ENCODE peak calls at places on chromosome 22, in four cellular contexts. W is endodermal cell, J is WERI-Rb-1, N is psoas muscle. R is an unnamed sample.
A peak's percentile ranks its signal among the peaks of the same experiment; 100 is the strongest.

GRCh38 chr22:29121124-29121523 is 48.3 kb downstream of the KREMEN1 start:
- DNase-seq in J (no peak), W (no peak), N (no peak), R (no peak)

GRCh38 chr22:23325183-23325582 is 144.9 kb downstream of the BCR start:
- DNase-seq in W (no peak), J (no peak), N (no peak), R (no peak)

GRCh38 chr22:29625090-29625825 is 21.8 kb downstream of the NF2 start:
- DNase-seq in J (peak; percentile 37), N (peak; percentile 30), W (peak; percentile 60), R (no peak)

GRCh38 chr22:24164243-24164642 is 17.0 kb upstream of the SUSD2 start:
- DNase-seq in N (no peak), W (no peak), J (no peak), R (no peak)

GRCh38 chr22:35555351-35555915 is 14.8 kb downstream of the RASD2 start:
- DNase-seq in J (no peak), N (no peak), W (no peak), R (no peak)

GRCh38 chr22:35056486-35056885 is 9.5 kb upstream of the ISX start:
- DNase-seq in W (no peak), N (no peak), J (no peak), R (no peak)

GRCh38 chr22:25447067-25447688 is 117.3 kb upstream of the GRK3 start:
- DNase-seq in W (peak; percentile 53), N (no peak), J (peak; percentile 51), R (no peak)

GRCh38 chr22:21064917-21065864 is 19.4 kb downstream of the LRRC74B start:
- DNase-seq in J (no peak), N (no peak), W (peak; percentile 50), R (no peak)

GRCh38 chr22:40036591-40037225 is 42.0 kb downstream of the FAM83F start:
- DNase-seq in W (peak; percentile 89), N (peak; percentile 54), J (peak; percentile 83), R (no peak)

GRCh38 chr22:19330865-19331418 is 39.4 kb upstream of the CLTCL1 start:
- DNase-seq in W (no peak), N (no peak), J (no peak), R (no peak)

GRCh38 chr22:20207277-20208025 is 56.6 kb upstream of the CCDC188 start:
- DNase-seq in N (no peak), J (no peak), W (no peak), R (no peak)

GRCh38 chr22:29343313-29343805 is 27.9 kb upstream of the RASL10A start:
- DNase-seq in N (no peak), W (no peak), J (peak; percentile 62), R (peak; percentile 33)

GRCh38 chr22:35172452-35172851 is 84.8 kb upstream of the HMGXB4 start:
- DNase-seq in N (no peak), J (peak; percentile 59), W (no peak), R (no peak)

GRCh38 chr22:27905638-27906037 is 13.4 kb downstream of the PITPNB start:
- DNase-seq in J (no peak), N (no peak), W (no peak), R (no peak)

GRCh38 chr22:35733742-35734516 is 16.3 kb downstream of the APOL5 start:
- DNase-seq in N (no peak), J (no peak), W (no peak), R (no peak)

GRCh38 chr22:42969348-42969975 is 45.5 kb downstream of the PACSIN2 start:
- DNase-seq in W (no peak), N (no peak), J (no peak), R (no peak)

GRCh38 chr22:16965083-16965482 is 42.9 kb downstream of the GAB4 start:
- DNase-seq in W (no peak), N (no peak), J (no peak), R (no peak)

GRCh38 chr22:28907311-28908008 is 24.1 kb downstream of the ZNRF3 start:
- DNase-seq in J (no peak), N (no peak), W (no peak), R (no peak)

GRCh38 chr22:45199723-45200122 is 36.0 kb downstream of the NUP50 start:
- DNase-seq in W (no peak), J (no peak), N (no peak), R (no peak)

GRCh38 chr22:29470159-29470855 is 9.7 kb upstream of the NEFH start:
- DNase-seq in W (peak; percentile 98), J (no peak), N (peak; percentile 52), R (no peak)

GRCh38 chr22:31631381-31631780 is 30.6 kb downstream of the PISD start:
- DNase-seq in N (no peak), J (no peak), W (no peak), R (no peak)
- H3K27ac ChIP-seq in N (peak overlapping the region; percentile 83), J (no peak overlapping the region), W (no peak overlapping the region), R (peak overlapping the region; percentile 77)

DNA sequence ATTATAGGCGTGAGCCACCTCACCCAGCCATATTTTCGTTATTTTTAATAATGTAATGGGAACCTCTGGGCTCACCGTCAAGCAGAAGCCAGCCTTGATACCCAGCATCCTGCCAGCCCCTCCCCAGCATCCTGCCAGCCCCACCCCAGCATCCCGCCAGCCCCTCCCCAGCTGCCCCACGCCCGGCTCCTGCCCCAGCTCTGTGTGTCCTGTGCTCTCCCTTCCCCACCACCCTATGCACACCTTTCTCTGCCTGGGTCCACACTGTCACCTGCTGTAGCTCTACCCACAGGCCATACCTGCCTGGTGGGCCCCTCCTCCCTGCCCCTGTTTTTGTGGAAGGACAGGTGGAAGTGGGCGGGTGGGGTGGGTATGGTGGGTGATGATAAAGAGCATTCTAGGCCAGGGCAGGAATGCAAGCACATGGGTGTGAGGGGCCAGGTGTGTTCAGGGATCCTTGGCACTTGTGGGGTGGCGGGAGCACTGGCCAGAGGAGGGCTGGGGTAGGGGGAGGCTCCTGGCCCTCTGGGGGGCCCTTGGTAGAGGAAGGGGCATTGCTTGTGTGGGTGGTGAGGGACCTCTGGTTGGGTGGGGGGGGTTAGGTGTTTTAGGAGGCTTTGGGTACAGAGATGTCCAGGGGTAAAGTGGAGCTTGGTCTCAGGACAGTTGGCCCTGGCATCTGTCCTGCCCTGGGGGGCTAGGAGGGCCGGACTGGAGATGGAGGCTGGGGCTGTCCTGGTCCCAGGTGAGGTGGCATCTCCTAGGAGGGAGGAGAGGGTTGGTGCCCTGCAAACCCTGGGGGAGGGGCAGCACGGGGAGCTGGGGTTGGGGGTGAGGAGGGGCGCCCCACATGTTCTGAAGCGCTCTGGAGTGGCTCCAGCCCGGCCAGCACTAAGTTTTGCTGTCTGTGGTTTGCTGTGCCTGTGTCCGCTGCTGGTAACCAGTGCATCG is 25.9 kb upstream of the GRAMD4 start:
- DNase-seq in J (no peak), W (no peak), N (no peak), R (no peak)
- H3K27ac ChIP-seq in J (no peak overlapping the region), W (no peak overlapping the region), N (no peak overlapping the region), R (no peak overlapping the region)

DNA sequence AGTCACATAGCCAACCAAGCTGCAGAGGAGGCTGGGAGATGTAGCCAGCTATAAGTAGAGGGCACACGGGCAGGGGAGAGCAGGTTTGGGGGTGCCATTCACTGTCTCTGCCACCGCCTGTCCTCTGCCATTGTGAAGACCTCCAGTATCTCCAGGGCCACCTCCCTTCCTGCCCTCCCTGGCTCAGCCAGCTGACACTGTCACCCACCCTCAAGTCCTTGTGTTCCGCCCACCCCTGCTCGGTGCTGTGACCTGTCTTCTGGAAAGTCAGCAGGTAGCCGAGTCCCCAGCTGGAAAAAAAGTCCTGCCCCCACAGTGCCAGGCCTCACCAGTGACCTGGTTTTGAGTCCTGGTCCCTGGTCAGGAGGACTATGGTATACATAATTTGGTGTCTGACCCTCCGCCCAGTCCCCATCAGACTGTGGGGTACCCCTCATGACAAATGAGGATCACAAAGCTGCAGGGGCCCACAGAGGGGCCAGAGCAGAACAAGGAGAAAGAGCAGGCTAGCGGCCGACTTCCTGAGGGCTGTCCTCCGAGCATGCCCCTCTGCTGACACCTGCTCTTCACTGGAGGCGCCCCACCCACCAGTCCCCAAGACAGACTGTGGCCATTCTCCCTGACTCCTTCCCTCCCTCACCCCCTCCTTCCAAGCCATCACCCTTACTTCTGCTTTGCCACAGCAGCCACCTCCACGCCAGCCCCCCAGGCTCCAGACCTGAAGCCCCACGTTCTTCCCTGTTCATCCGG is 7.1 kb upstream of the IL2RB start:
- DNase-seq in N (no peak), J (no peak), W (no peak), R (no peak)
- H3K27ac ChIP-seq in N (no peak overlapping the region), J (no peak overlapping the region), W (no peak overlapping the region), R (no peak overlapping the region)

DNA sequence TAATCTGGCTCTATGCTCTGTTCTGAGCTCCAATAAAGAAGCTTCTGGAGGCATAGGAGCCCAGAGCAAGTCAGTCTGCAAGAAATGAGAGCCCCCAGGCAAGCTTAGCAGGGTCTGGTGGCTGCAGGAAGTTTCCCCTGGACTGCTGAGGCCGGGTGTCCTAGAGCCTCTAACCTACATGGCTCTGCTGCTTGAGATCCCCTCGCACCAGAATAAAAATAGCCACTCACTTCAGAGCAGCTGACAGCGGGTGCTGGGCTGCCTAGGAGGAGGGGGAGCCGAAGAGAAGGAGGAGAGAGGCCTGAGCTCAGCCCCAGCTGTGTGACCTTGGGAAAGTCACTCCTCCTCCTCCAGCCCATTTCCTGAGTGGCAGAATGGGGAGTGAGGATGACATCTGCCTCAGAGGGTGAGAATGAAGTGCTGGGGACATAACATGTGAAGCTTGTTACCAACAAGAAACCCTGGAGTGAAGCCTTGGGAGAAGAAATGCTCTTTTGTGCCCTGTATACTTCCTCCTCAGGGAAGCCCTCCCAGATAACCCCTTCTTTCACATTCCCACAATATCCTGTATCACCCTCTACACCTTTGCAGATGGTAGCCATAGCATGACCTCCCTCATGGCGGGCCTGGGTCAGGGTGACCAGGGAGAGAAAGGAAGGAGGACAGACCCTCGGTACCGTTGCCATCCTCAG is 3.6 kb upstream of the INPP5J start:
- DNase-seq in J (peak; percentile 52), N (no peak), W (no peak), R (no peak)
- H3K27ac ChIP-seq in J (peak overlapping the region; percentile 72), N (peak overlapping the region; percentile 79), W (no peak overlapping the region), R (no peak overlapping the region)

GRCh38 chr22:46352276-46352675 is 16.8 kb downstream of the TRMU start:
- DNase-seq in W (peak; percentile 7), N (no peak), J (no peak), R (no peak)

GRCh38 chr22:46352691-46353386 is 17.3 kb downstream of the TRMU start:
- DNase-seq in W (peak; percentile 61), J (peak; percentile 62), N (peak; percentile 65), R (peak; percentile 63)

GRCh38 chr22:46354176-46354992 is 18.9 kb downstream of the TRMU start:
- DNase-seq in N (no peak), W (no peak), J (no peak), R (no peak)

GRCh38 chr22:46354993-46355305 is 19.4 kb downstream of the TRMU start:
- DNase-seq in W (no peak), J (no peak), N (no peak), R (no peak)

GRCh38 chr22:46353483-46354105 is 18.1 kb downstream of the TRMU start:
- DNase-seq in W (no peak), J (no peak), N (no peak), R (no peak)
- H3K27ac ChIP-seq in W (no peak overlapping the region), J (no peak overlapping the region), N (peak overlapping the region; percentile 69), R (peak overlapping the region; percentile 14)

GRCh38 chr22:49026476-49027121 is 801.1 kb downstream of the BRD1 start:
- DNase-seq in J (peak; percentile 77), W (peak; percentile 82), N (no peak), R (no peak)
- H3K27ac ChIP-seq in J (peak overlapping the region; percentile 4), W (no peak overlapping the region), N (no peak overlapping the region), R (no peak overlapping the region)

GRCh38 chr22:33401291-33401690 is 343.1 kb upstream of the SYN3 start:
- DNase-seq in J (no peak), N (no peak), W (no peak), R (no peak)
- H3K27ac ChIP-seq in J (no peak overlapping the region), N (no peak overlapping the region), W (no peak overlapping the region), R (no peak overlapping the region)

R was measured in epithelial cell of prostate.